ENCODE peak calls at places on chromosomes 7 and 10, in seven cellular contexts. One of them, this sample, is unnamed. For H3K36me3, the result is how much of the 10 kb centered on the place peaks cover.

GRCh38 chr7:926061-927030 is 28.1 kb downstream of the ADAP1 start:
- DNase-seq in right lobe of liver: peak
- DNase-seq in hepatocyte: peak
- DNase-seq in heart left ventricle: peak
- DNase-seq in CD8-positive, alpha-beta T cell: peak
- DNase-seq in left ventricle myocardium inferior: peak
- DNase-seq in astrocyte: no peak
- DNase-seq in this sample: no peak

GRCh38 chr7:92647652-92648051 is 57.5 kb upstream of the FAM133B start:
- DNase-seq in hepatocyte: no peak
- DNase-seq in left ventricle myocardium inferior: no peak
- DNase-seq in astrocyte: no peak
- DNase-seq in CD8-positive, alpha-beta T cell: no peak
- DNase-seq in heart left ventricle: no peak
- DNase-seq in right lobe of liver: no peak
- DNase-seq in this sample: no peak

GRCh38 chr10:11782793-11783557 is 40.2 kb upstream of the PROSER2 start:
- DNase-seq in left ventricle myocardium inferior: no peak
- DNase-seq in astrocyte: peak
- DNase-seq in heart left ventricle: no peak
- DNase-seq in right lobe of liver: no peak
- DNase-seq in hepatocyte: peak
- DNase-seq in CD8-positive, alpha-beta T cell: no peak
- DNase-seq in this sample: peak

GRCh38 chr7:139594911-139595476 is 71.5 kb downstream of the CLEC2L start:
- DNase-seq in left ventricle myocardium inferior: no peak
- DNase-seq in right lobe of liver: no peak
- DNase-seq in hepatocyte: no peak
- DNase-seq in astrocyte: peak
- DNase-seq in heart left ventricle: no peak
- DNase-seq in CD8-positive, alpha-beta T cell: no peak
- DNase-seq in this sample: no peak

GRCh38 chr7:151511946-151512345 is 7.7 kb downstream of the RHEB start:
- DNase-seq in heart left ventricle: no peak
- DNase-seq in hepatocyte: no peak
- DNase-seq in CD8-positive, alpha-beta T cell: no peak
- DNase-seq in astrocyte: no peak
- DNase-seq in left ventricle myocardium inferior: no peak
- DNase-seq in right lobe of liver: no peak
- DNase-seq in this sample: no peak

GRCh38 chr10:16832351-16833080 is 15.3 kb upstream of the RSU1 start:
- DNase-seq in heart left ventricle: peak
- DNase-seq in CD8-positive, alpha-beta T cell: no peak
- DNase-seq in astrocyte: peak
- DNase-seq in right lobe of liver: no peak
- DNase-seq in hepatocyte: no peak
- DNase-seq in left ventricle myocardium inferior: no peak
- DNase-seq in this sample: peak

GRCh38 chr10:44936314-44936975 is 23.2 kb upstream of the RASSF4 start:
- DNase-seq in heart left ventricle: no peak
- DNase-seq in hepatocyte: no peak
- DNase-seq in left ventricle myocardium inferior: no peak
- DNase-seq in right lobe of liver: no peak
- DNase-seq in astrocyte: no peak
- DNase-seq in CD8-positive, alpha-beta T cell: no peak
- DNase-seq in this sample: no peak

GRCh38 chr7:73822319-73823173 is 8.2 kb upstream of the CLDN4 start:
- DNase-seq in hepatocyte: peak
- DNase-seq in astrocyte: peak
- DNase-seq in CD8-positive, alpha-beta T cell: no peak
- DNase-seq in heart left ventricle: no peak
- DNase-seq in right lobe of liver: peak
- DNase-seq in left ventricle myocardium inferior: no peak
- DNase-seq in this sample: no peak

GRCh38 chr7:124720195-124720594 is 45.4 kb downstream of the GPR37 start:
- DNase-seq in right lobe of liver: no peak
- DNase-seq in astrocyte: peak
- DNase-seq in heart left ventricle: no peak
- DNase-seq in hepatocyte: no peak
- DNase-seq in left ventricle myocardium inferior: no peak
- DNase-seq in CD8-positive, alpha-beta T cell: no peak
- DNase-seq in this sample: no peak

GRCh38 chr7:50185951-50186697 is 93.1 kb upstream of the ZPBP start:
- DNase-seq in CD8-positive, alpha-beta T cell: no peak
- DNase-seq in heart left ventricle: no peak
- DNase-seq in right lobe of liver: no peak
- DNase-seq in hepatocyte: no peak
- DNase-seq in left ventricle myocardium inferior: no peak
- DNase-seq in astrocyte: no peak
- DNase-seq in this sample: no peak

GRCh38 chr7:89623018-89623672 is 531.1 kb upstream of the STEAP1 start:
- DNase-seq in heart left ventricle: no peak
- DNase-seq in right lobe of liver: no peak
- DNase-seq in astrocyte: no peak
- DNase-seq in CD8-positive, alpha-beta T cell: no peak
- DNase-seq in hepatocyte: peak
- DNase-seq in left ventricle myocardium inferior: no peak
- DNase-seq in this sample: peak

GRCh38 chr10:72096115-72097000 is 8.0 kb upstream of the SPOCK2 start:
- DNase-seq in CD8-positive, alpha-beta T cell: no peak
- DNase-seq in hepatocyte: peak
- DNase-seq in right lobe of liver: peak
- DNase-seq in heart left ventricle: no peak
- DNase-seq in left ventricle myocardium inferior: no peak
- DNase-seq in astrocyte: peak
- DNase-seq in this sample: no peak

GRCh38 chr7:64945776-64946175 is 42.7 kb downstream of the ZNF273 start:
- DNase-seq in CD8-positive, alpha-beta T cell: no peak
- DNase-seq in left ventricle myocardium inferior: no peak
- DNase-seq in hepatocyte: no peak
- DNase-seq in astrocyte: no peak
- DNase-seq in right lobe of liver: no peak
- DNase-seq in heart left ventricle: no peak
- DNase-seq in this sample: no peak

GRCh38 chr7:137874390-137874789 is 27.6 kb upstream of the DGKI start:
- DNase-seq in CD8-positive, alpha-beta T cell: no peak
- DNase-seq in right lobe of liver: no peak
- DNase-seq in hepatocyte: peak
- DNase-seq in astrocyte: peak
- DNase-seq in heart left ventricle: no peak
- DNase-seq in left ventricle myocardium inferior: no peak
- DNase-seq in this sample: no peak

GRCh38 chr7:138935438-138936079 is 45.6 kb downstream of the KIAA1549 start:
- DNase-seq in left ventricle myocardium inferior: no peak
- DNase-seq in heart left ventricle: no peak
- DNase-seq in CD8-positive, alpha-beta T cell: no peak
- DNase-seq in hepatocyte: peak
- DNase-seq in astrocyte: peak
- DNase-seq in right lobe of liver: no peak
- DNase-seq in this sample: peak

GRCh38 chr10:133385214-133385613 is 6.2 kb downstream of the PAOX start:
- DNase-seq in astrocyte: no peak
- DNase-seq in hepatocyte: no peak
- DNase-seq in left ventricle myocardium inferior: no peak
- DNase-seq in CD8-positive, alpha-beta T cell: no peak
- DNase-seq in right lobe of liver: peak
- DNase-seq in heart left ventricle: no peak
- DNase-seq in this sample: no peak

GRCh38 chr10:31867646-31868045 is 61.0 kb downstream of the ARHGAP12 start:
- DNase-seq in hepatocyte: no peak
- DNase-seq in CD8-positive, alpha-beta T cell: no peak
- DNase-seq in left ventricle myocardium inferior: no peak
- DNase-seq in astrocyte: no peak
- DNase-seq in heart left ventricle: no peak
- DNase-seq in right lobe of liver: no peak
- DNase-seq in this sample: no peak

GRCh38 chr7:76430211-76430610 is 5.5 kb downstream of the ZP3 start:
- DNase-seq in right lobe of liver: no peak
- DNase-seq in hepatocyte: no peak
- DNase-seq in CD8-positive, alpha-beta T cell: no peak
- DNase-seq in left ventricle myocardium inferior: no peak
- DNase-seq in heart left ventricle: no peak
- DNase-seq in astrocyte: no peak
- DNase-seq in this sample: no peak

GRCh38 chr10:69414036-69415018 is 2.4 kb downstream of the TACR2 start:
- DNase-seq in heart left ventricle: no peak
- DNase-seq in right lobe of liver: no peak
- DNase-seq in hepatocyte: no peak
- DNase-seq in left ventricle myocardium inferior: no peak
- DNase-seq in astrocyte: no peak
- DNase-seq in CD8-positive, alpha-beta T cell: no peak
- DNase-seq in this sample: no peak

GRCh38 chr10:111968624-111969023 is 214.9 kb downstream of the GPAM start:
- DNase-seq in left ventricle myocardium inferior: no peak
- DNase-seq in hepatocyte: no peak
- DNase-seq in astrocyte: no peak
- DNase-seq in right lobe of liver: no peak
- DNase-seq in heart left ventricle: no peak
- DNase-seq in CD8-positive, alpha-beta T cell: no peak
- DNase-seq in this sample: no peak

GRCh38 chr10:88131561-88132139 is 268.2 kb downstream of the PTEN start:
- DNase-seq in CD8-positive, alpha-beta T cell: no peak
- DNase-seq in hepatocyte: no peak
- DNase-seq in right lobe of liver: no peak
- DNase-seq in left ventricle myocardium inferior: peak
- DNase-seq in heart left ventricle: no peak
- DNase-seq in astrocyte: peak
- DNase-seq in this sample: no peak

GRCh38 chr7:106717997-106718871 is 57.3 kb upstream of the CCDC71L start:
- DNase-seq in CD8-positive, alpha-beta T cell: peak
- DNase-seq in hepatocyte: peak
- DNase-seq in heart left ventricle: peak
- DNase-seq in right lobe of liver: no peak
- DNase-seq in left ventricle myocardium inferior: no peak
- DNase-seq in astrocyte: peak
- DNase-seq in this sample: peak

GRCh38 chr7:106721816-106722785 is 61.1 kb upstream of the CCDC71L start:
- DNase-seq in heart left ventricle: no peak
- DNase-seq in right lobe of liver: no peak
- DNase-seq in CD8-positive, alpha-beta T cell: no peak
- DNase-seq in hepatocyte: no peak
- DNase-seq in left ventricle myocardium inferior: no peak
- DNase-seq in astrocyte: peak
- DNase-seq in this sample: no peak

GRCh38 chr7:106720641-106721040 is 59.7 kb upstream of the CCDC71L start:
- DNase-seq in CD8-positive, alpha-beta T cell: no peak
- DNase-seq in heart left ventricle: no peak
- DNase-seq in left ventricle myocardium inferior: no peak
- DNase-seq in astrocyte: no peak
- DNase-seq in hepatocyte: no peak
- DNase-seq in right lobe of liver: no peak
- DNase-seq in this sample: no peak

GRCh38 chr7:106715730-106716129 is 54.8 kb upstream of the CCDC71L start:
- DNase-seq in heart left ventricle: no peak
- DNase-seq in left ventricle myocardium inferior: no peak
- DNase-seq in astrocyte: no peak
- DNase-seq in right lobe of liver: no peak
- DNase-seq in CD8-positive, alpha-beta T cell: no peak
- DNase-seq in hepatocyte: no peak
- DNase-seq in this sample: no peak

DNA sequence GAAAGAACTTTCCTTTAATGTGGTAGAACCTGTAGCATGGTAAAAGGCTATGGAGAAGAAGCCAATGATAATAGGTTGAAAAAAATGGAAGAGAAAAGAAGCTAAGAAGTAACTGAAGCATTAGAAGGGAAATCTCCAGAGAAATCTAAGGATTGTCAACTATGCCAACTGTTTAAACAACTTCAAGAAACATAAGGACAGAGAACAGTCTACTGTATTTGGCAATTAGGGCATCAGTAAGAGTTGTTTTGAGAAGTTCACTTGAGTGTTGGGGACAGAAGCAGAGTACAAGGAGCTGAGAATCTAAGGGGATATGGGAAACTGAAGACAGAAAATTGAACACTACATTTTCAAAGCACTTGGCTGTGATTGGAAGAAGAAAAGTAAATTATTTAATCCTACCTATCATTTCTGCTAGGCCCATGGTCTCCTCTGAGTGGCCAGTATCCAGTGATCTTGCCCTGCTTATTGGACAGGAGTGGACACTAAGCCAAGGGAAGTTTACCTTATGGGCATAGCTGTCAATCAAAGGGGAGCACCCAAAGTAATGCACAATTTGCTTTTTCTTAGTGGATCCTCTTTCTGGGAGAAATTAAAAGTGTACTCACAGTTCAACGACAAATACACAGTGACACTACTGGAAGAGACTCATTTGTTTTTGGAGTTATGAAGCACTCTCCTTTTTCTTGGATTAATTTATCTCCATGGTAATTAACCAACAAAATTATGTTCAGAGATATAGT is 56.5 kb upstream of the CCDC71L start:
- DNase-seq in heart left ventricle: no peak
- DNase-seq in astrocyte: peak
- DNase-seq in CD8-positive, alpha-beta T cell: no peak
- DNase-seq in left ventricle myocardium inferior: no peak
- DNase-seq in right lobe of liver: no peak
- DNase-seq in hepatocyte: no peak
- DNase-seq in this sample: peak
- H3K27ac ChIP-seq in heart left ventricle: peak
- H3K27ac ChIP-seq in astrocyte: peak
- H3K27ac ChIP-seq in CD8-positive, alpha-beta T cell: no peak
- H3K27ac ChIP-seq in left ventricle myocardium inferior: peak
- H3K27ac ChIP-seq in right lobe of liver: no peak
- H3K27ac ChIP-seq in hepatocyte: peak
- H3K27ac ChIP-seq in this sample: peak

GRCh38 chr10:75029420-75029819 is 82.0 kb upstream of the SAMD8 start:
- DNase-seq in heart left ventricle: no peak
- DNase-seq in hepatocyte: no peak
- DNase-seq in left ventricle myocardium inferior: no peak
- DNase-seq in right lobe of liver: no peak
- DNase-seq in CD8-positive, alpha-beta T cell: no peak
- DNase-seq in astrocyte: no peak
- DNase-seq in this sample: no peak
- H3K36me3 ChIP-seq in heart left ventricle: half or more
- H3K36me3 ChIP-seq in hepatocyte: under half
- H3K36me3 ChIP-seq in left ventricle myocardium inferior: half or more
- H3K36me3 ChIP-seq in right lobe of liver: under half
- H3K36me3 ChIP-seq in CD8-positive, alpha-beta T cell: under half
- H3K36me3 ChIP-seq in astrocyte: under half
- H3K36me3 ChIP-seq in this sample: under half

DNA sequence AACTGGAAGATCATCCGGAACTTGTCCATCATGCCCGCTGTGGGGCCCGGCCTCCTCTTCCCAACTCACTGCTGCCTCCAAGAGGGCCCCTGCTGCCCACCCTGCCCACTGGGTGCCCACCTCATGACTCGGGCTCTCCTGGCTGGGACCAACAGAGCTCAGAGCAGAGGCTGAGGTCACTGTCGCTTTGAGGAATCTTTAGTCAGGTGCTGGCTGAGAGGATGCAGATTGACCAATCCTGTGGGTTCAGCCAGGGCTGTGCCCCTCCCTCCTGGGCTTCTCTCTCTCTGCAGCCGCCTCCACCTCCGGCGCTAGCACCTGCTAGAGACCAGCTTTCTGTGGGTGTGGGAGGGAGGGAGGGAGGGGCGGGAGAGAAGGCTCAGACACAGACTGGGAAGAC is at the start of gene CALHM1:
- DNase-seq in heart left ventricle: no peak
- DNase-seq in hepatocyte: peak
- DNase-seq in right lobe of liver: no peak
- DNase-seq in astrocyte: no peak
- DNase-seq in left ventricle myocardium inferior: no peak
- DNase-seq in CD8-positive, alpha-beta T cell: no peak
- DNase-seq in this sample: no peak
- H3K27ac ChIP-seq in heart left ventricle: no peak
- H3K27ac ChIP-seq in hepatocyte: no peak
- H3K27ac ChIP-seq in right lobe of liver: no peak
- H3K27ac ChIP-seq in astrocyte: no peak
- H3K27ac ChIP-seq in left ventricle myocardium inferior: no peak
- H3K27ac ChIP-seq in CD8-positive, alpha-beta T cell: no peak
- H3K27ac ChIP-seq in this sample: no peak

GRCh38 chr7:36406156-36406555 is 16.5 kb downstream of the ANLN start:
- DNase-seq in hepatocyte: no peak
- DNase-seq in right lobe of liver: no peak
- DNase-seq in heart left ventricle: no peak
- DNase-seq in CD8-positive, alpha-beta T cell: no peak
- DNase-seq in astrocyte: peak
- DNase-seq in left ventricle myocardium inferior: no peak
- DNase-seq in this sample: peak
- H3K36me3 ChIP-seq in hepatocyte: under half
- H3K36me3 ChIP-seq in right lobe of liver: under half
- H3K36me3 ChIP-seq in heart left ventricle: under half
- H3K36me3 ChIP-seq in CD8-positive, alpha-beta T cell: under half
- H3K36me3 ChIP-seq in astrocyte: under half
- H3K36me3 ChIP-seq in left ventricle myocardium inferior: under half
- H3K36me3 ChIP-seq in this sample: half or more